ENCODE peak calls at places on chromosomes 6 and 20, in five cellular contexts. One of them, this sample, is unnamed.

GRCh38 chr20:2462484-2462883 is 8.1 kb downstream of the SNRPB start:
- DNase-seq in SK-N-SH: no peak
- DNase-seq in H1: no peak
- DNase-seq in HepG2: no peak
- DNase-seq in K562: no peak
- DNase-seq in this sample: no peak

GRCh38 chr6:167330745-167331144 is 5.9 kb downstream of the TTLL2 start:
- DNase-seq in H1: no peak
- DNase-seq in SK-N-SH: no peak
- DNase-seq in K562: peak; percentile 2
- DNase-seq in HepG2: no peak
- DNase-seq in this sample: no peak

GRCh38 chr20:24721891-24722530 is 227.1 kb upstream of the CST7 start:
- DNase-seq in H1: no peak
- DNase-seq in SK-N-SH: no peak
- DNase-seq in HepG2: no peak
- DNase-seq in K562: no peak
- DNase-seq in this sample: no peak

GRCh38 chr6:27541212-27541931 is 68.5 kb upstream of the ZNF184 start:
- DNase-seq in SK-N-SH: no peak
- DNase-seq in H1: no peak
- DNase-seq in HepG2: peak; percentile 56
- DNase-seq in K562: peak; percentile 53
- DNase-seq in this sample: no peak

GRCh38 chr20:35490736-35491181 is 35.4 kb downstream of the CEP250 start:
- DNase-seq in SK-N-SH: no peak
- DNase-seq in HepG2: no peak
- DNase-seq in K562: no peak
- DNase-seq in H1: no peak
- DNase-seq in this sample: peak; percentile 51

GRCh38 chr20:46915580-46916243 is 21.1 kb downstream of the EYA2 start:
- DNase-seq in H1: no peak
- DNase-seq in K562: no peak
- DNase-seq in SK-N-SH: no peak
- DNase-seq in HepG2: no peak
- DNase-seq in this sample: no peak

GRCh38 chr6:157929076-157929475 is 52.6 kb upstream of the SYNJ2 start:
- DNase-seq in HepG2: no peak
- DNase-seq in H1: no peak
- DNase-seq in SK-N-SH: no peak
- DNase-seq in K562: no peak
- DNase-seq in this sample: no peak

GRCh38 chr6:41657131-41658094 is 19.1 kb downstream of the MDFI start:
- DNase-seq in H1: no peak
- DNase-seq in K562: no peak
- DNase-seq in HepG2: peak; percentile 21
- DNase-seq in SK-N-SH: no peak
- DNase-seq in this sample: no peak

GRCh38 chr6:36380166-36380565 is 7.3 kb downstream of the ETV7 start:
- DNase-seq in HepG2: no peak
- DNase-seq in H1: no peak
- DNase-seq in K562: no peak
- DNase-seq in SK-N-SH: no peak
- DNase-seq in this sample: no peak

GRCh38 chr6:122798099-122798641 is 9.1 kb downstream of the SMPDL3A start:
- DNase-seq in H1: no peak
- DNase-seq in HepG2: peak; percentile 92
- DNase-seq in K562: no peak
- DNase-seq in SK-N-SH: no peak
- DNase-seq in this sample: no peak

GRCh38 chr6:165987483-165988305 is 180.0 kb downstream of the TBXT start:
- DNase-seq in SK-N-SH: peak; percentile 90
- DNase-seq in K562: no peak
- DNase-seq in H1: no peak
- DNase-seq in HepG2: no peak
- DNase-seq in this sample: no peak

GRCh38 chr6:167762259-167762962 is 64.3 kb upstream of the AFDN start:
- DNase-seq in K562: no peak
- DNase-seq in SK-N-SH: no peak
- DNase-seq in H1: no peak
- DNase-seq in HepG2: peak; percentile 99
- DNase-seq in this sample: no peak

GRCh38 chr6:170270984-170271593 is 19.8 kb downstream of the DLL1 start:
- DNase-seq in SK-N-SH: no peak
- DNase-seq in H1: no peak
- DNase-seq in K562: no peak
- DNase-seq in HepG2: no peak
- DNase-seq in this sample: no peak

GRCh38 chr20:37411408-37412306 is 65.7 kb downstream of the SRC start:
- DNase-seq in H1: no peak
- DNase-seq in HepG2: no peak
- DNase-seq in K562: no peak
- DNase-seq in SK-N-SH: no peak
- DNase-seq in this sample: no peak

GRCh38 chr6:118651282-118652050 is at the start of gene CEP85L:
- DNase-seq in SK-N-SH: peak; percentile 97
- DNase-seq in HepG2: peak; percentile 81
- DNase-seq in H1: peak; percentile 84
- DNase-seq in K562: peak; percentile 95
- DNase-seq in this sample: peak; percentile 34

GRCh38 chr6:90194371-90194841 is 102.2 kb downstream of the BACH2 start:
- DNase-seq in HepG2: no peak
- DNase-seq in H1: no peak
- DNase-seq in SK-N-SH: peak; percentile 48
- DNase-seq in K562: no peak
- DNase-seq in this sample: no peak

GRCh38 chr20:62736026-62736406 is 27.4 kb downstream of the NTSR1 start:
- DNase-seq in HepG2: no peak
- DNase-seq in K562: no peak
- DNase-seq in SK-N-SH: no peak
- DNase-seq in H1: no peak
- DNase-seq in this sample: no peak

GRCh38 chr6:154995241-154996162 is at the start of gene TIAM2:
- DNase-seq in K562: no peak
- DNase-seq in HepG2: no peak
- DNase-seq in H1: no peak
- DNase-seq in SK-N-SH: peak; percentile 92
- DNase-seq in this sample: no peak

GRCh38 chr20:18856873-18857272 is 43.3 kb downstream of the SCP2D1 start:
- DNase-seq in SK-N-SH: no peak
- DNase-seq in H1: no peak
- DNase-seq in K562: no peak
- DNase-seq in HepG2: no peak
- DNase-seq in this sample: no peak

GRCh38 chr6:33752139-33753015 is 5.7 kb upstream of the IP6K3 start:
- DNase-seq in K562: no peak
- DNase-seq in SK-N-SH: no peak
- DNase-seq in H1: no peak
- DNase-seq in HepG2: no peak
- DNase-seq in this sample: no peak

GRCh38 chr6:68086199-68086598 is 548.9 kb upstream of the ADGRB3 start:
- DNase-seq in SK-N-SH: no peak
- DNase-seq in H1: no peak
- DNase-seq in K562: no peak
- DNase-seq in HepG2: no peak
- DNase-seq in this sample: no peak

GRCh38 chr20:49636447-49636846 is 68.5 kb upstream of the PTGIS start:
- DNase-seq in SK-N-SH: no peak
- DNase-seq in H1: no peak
- DNase-seq in HepG2: no peak
- DNase-seq in K562: no peak
- DNase-seq in this sample: no peak

GRCh38 chr6:144753023-144753705 is 468.0 kb downstream of the UTRN start:
- DNase-seq in K562: no peak
- DNase-seq in HepG2: no peak
- DNase-seq in SK-N-SH: no peak
- DNase-seq in H1: no peak
- DNase-seq in this sample: peak; percentile 34

GRCh38 chr6:34673079-34673478 is 23.5 kb downstream of the ILRUN start:
- DNase-seq in HepG2: no peak
- DNase-seq in H1: no peak
- DNase-seq in SK-N-SH: no peak
- DNase-seq in K562: no peak
- DNase-seq in this sample: no peak

GRCh38 chr20:910840-911770 is 5.0 kb downstream of the ANGPT4 start:
- DNase-seq in HepG2: no peak
- DNase-seq in K562: no peak
- DNase-seq in SK-N-SH: no peak
- DNase-seq in H1: no peak
- DNase-seq in this sample: no peak

DNA sequence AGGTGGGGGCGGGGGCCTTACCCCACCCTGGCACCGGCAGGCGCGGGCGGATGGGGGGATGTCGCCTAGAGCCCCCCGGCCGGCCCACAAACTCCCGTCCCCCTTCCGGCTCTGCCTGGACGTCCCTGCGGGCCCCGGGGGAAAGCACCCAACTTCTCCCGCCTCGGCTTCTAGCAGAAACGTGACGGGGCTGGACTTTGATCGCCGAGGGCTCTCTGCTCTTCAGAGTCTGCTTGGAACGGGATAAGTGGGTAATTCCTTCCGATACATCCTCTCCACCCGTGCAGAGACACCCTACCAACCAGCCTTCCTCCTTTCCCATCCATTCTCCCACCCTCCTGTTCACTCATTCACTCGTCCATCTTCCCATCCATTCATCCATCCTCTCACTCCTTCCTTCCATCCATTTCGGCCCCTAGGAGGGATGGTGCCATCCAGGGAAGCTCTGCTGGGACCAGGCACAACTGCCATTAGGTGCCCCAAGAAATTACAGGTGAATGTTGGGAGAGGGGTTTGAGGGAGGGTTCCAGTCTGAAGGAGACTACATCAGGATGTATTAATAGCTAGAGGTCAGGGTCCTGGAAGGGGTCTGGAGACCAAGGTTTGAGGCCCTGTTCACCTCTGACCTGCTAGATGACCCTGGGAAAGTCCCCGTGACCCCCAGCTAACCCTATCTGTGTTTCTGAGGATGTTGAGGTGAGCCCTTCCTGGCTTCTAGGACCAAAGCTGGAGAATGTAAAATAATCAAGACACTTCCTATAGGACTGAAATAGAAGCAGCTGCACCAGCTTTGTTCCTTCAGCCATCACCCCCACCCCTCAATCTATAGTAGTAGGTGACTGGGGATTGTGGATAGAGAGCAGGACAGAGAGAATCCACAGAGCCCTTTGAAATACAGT is 518 bp downstream of the TTLL9 start:
- DNase-seq in HepG2: no peak
- DNase-seq in K562: no peak
- DNase-seq in H1: no peak
- DNase-seq in SK-N-SH: no peak
- DNase-seq in this sample: no peak
- TF ChIP-seq TAF1 in HepG2: no peak
- TF ChIP-seq TAF1 in K562: no peak
- TF ChIP-seq TAF1 in H1: no peak
- TF ChIP-seq TAF1 in SK-N-SH: no peak
- TF ChIP-seq TAF1 in this sample: no peak

GRCh38 chr6:24122139-24122538 is 3.9 kb upstream of the NRSN1 start:
- DNase-seq in H1: no peak
- DNase-seq in K562: no peak
- DNase-seq in SK-N-SH: peak; percentile 17
- DNase-seq in HepG2: no peak
- DNase-seq in this sample: no peak
- TF ChIP-seq USF2 in H1: no peak
- TF ChIP-seq USF2 in K562: no peak
- TF ChIP-seq USF2 in SK-N-SH: no peak
- TF ChIP-seq USF2 in HepG2: no peak
- TF ChIP-seq USF2 in this sample: no peak

DNA sequence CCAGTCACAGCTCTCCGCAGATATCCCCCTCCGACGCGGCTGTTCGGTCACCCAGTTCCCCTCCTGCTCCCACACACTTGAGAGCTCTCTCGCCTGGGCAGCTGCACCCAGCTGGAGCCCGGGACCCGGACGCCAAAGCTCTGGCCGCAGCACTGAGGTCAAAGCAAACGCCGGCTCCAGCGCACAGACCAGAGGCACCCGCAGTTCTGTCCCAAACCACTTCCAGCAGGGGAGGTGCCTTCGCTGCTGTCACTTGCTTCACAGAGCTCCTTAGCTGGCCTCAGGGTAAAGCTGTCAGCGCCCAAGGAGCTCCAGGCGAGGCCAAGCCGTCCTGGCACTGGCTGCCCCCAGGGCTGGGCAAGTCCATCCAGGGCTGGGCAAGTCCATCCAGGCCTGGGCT is 27.9 kb downstream of the SLC2A4RG start:
- DNase-seq in H1: no peak
- DNase-seq in K562: no peak
- DNase-seq in SK-N-SH: no peak
- DNase-seq in HepG2: no peak
- DNase-seq in this sample: no peak
- TF ChIP-seq TAF1 in H1: no peak
- TF ChIP-seq TAF1 in K562: no peak
- TF ChIP-seq TAF1 in SK-N-SH: no peak
- TF ChIP-seq TAF1 in HepG2: no peak
- TF ChIP-seq TAF1 in this sample: no peak

GRCh38 chr6:43911625-43912577 is 141.9 kb downstream of the VEGFA start:
- DNase-seq in SK-N-SH: no peak
- DNase-seq in HepG2: peak; percentile 46
- DNase-seq in H1: peak; percentile 36
- DNase-seq in K562: no peak
- DNase-seq in this sample: no peak
- TF ChIP-seq USF2 in SK-N-SH: no peak
- TF ChIP-seq USF2 in HepG2: no peak
- TF ChIP-seq USF2 in H1: no peak
- TF ChIP-seq USF2 in K562: no peak
- TF ChIP-seq USF2 in this sample: no peak

GRCh38 chr6:83188501-83188900 is 4.6 kb downstream of the PGM3 start:
- DNase-seq in H1: no peak
- DNase-seq in HepG2: no peak
- DNase-seq in K562: no peak
- DNase-seq in SK-N-SH: no peak
- DNase-seq in this sample: no peak
- TF ChIP-seq TAF1 in H1: no peak
- TF ChIP-seq TAF1 in HepG2: no peak
- TF ChIP-seq TAF1 in K562: no peak
- TF ChIP-seq TAF1 in SK-N-SH: no peak
- TF ChIP-seq TAF1 in this sample: no peak

GRCh38 chr6:16337280-16337975 is 99.0 kb downstream of the GMPR start:
- DNase-seq in HepG2: no peak
- DNase-seq in H1: no peak
- DNase-seq in K562: no peak
- DNase-seq in SK-N-SH: peak; percentile 81
- DNase-seq in this sample: no peak
- TF ChIP-seq USF2 in HepG2: no peak
- TF ChIP-seq USF2 in H1: no peak
- TF ChIP-seq USF2 in K562: no peak
- TF ChIP-seq USF2 in SK-N-SH: no peak
- TF ChIP-seq USF2 in this sample: no peak

This sample was measured in GM12878.